ENCODE peak calls at places on chromosome 7, in five cellular contexts. N is left ventricle myocardium superior, W is ovary, P is EL, M is Caco-2. F is an unnamed sample.

GRCh38 chr7:28570113-28570969 is 158.0 kb downstream of the CREB5 start:
- DNase-seq in W (no peak), N (no peak), M (no peak), P (no peak), F (no peak)

GRCh38 chr7:24619978-24620377 is 46.7 kb downstream of the PALS2 start:
- DNase-seq in P (no peak), W (no peak), M (no peak), N (no peak), F (no peak)

GRCh38 chr7:135993950-135994349 is 16.8 kb upstream of the MTPN start:
- DNase-seq in M (no peak), W (no peak), P (no peak), N (no peak), F (no peak)

GRCh38 chr7:77940647-77941046 is 142.1 kb downstream of the PHTF2 start:
- DNase-seq in M (peak; percentile 31), W (no peak), P (peak; percentile 28), N (no peak), F (no peak)

GRCh38 chr7:46545790-46546189 is 624.7 kb upstream of the IGFBP3 start:
- DNase-seq in W (no peak), N (no peak), P (peak; percentile 86), M (peak; percentile 17), F (no peak)

GRCh38 chr7:4683043-4683883 is 1.2 kb downstream of the FOXK1 start:
- DNase-seq in N (peak; percentile 56), P (no peak), M (peak; percentile 21), W (peak; percentile 67), F (peak; percentile 69)

GRCh38 chr7:50662059-50662689 is 97.0 kb upstream of the DDC start:
- DNase-seq in N (no peak), M (no peak), W (no peak), P (no peak), F (no peak)

GRCh38 chr7:44638611-44639557 is 32.5 kb downstream of the OGDH start:
- DNase-seq in N (peak; percentile 68), W (peak; percentile 56), M (peak; percentile 48), P (peak; percentile 91), F (peak; percentile 72)

GRCh38 chr7:159065151-159065550 is 79.5 kb downstream of the VIPR2 start:
- DNase-seq in P (no peak), N (peak; percentile 81), M (no peak), W (no peak), F (no peak)

GRCh38 chr7:150826061-150826849 is 25.7 kb downstream of the TMEM176A start:
- DNase-seq in N (peak; percentile 77), P (no peak), M (peak; percentile 23), W (peak; percentile 23), F (no peak)

F was measured in sciatic nerve.